ENCODE peak calls at places on chromosomes 7 and 10, in four cellular contexts. J is IMR-90, S is H9, K is H1. O is an unnamed sample.

GRCh38 chr7:130010689-130011412 is 40.3 kb downstream of the ZC3HC1 start:
- DNase-seq in J (peak), S (peak), K (peak), O (peak)

GRCh38 chr10:98419456-98420261 is 4.7 kb upstream of the PYROXD2 start:
- DNase-seq in S (no peak), J (no peak), K (no peak), O (no peak)

GRCh38 chr7:2012044-2012900 is 220.5 kb downstream of the MAD1L1 start:
- DNase-seq in J (no peak), K (no peak), S (no peak), O (no peak)

GRCh38 chr7:29921404-29922010 is 68.1 kb downstream of the SCRN1 start:
- DNase-seq in J (peak), K (peak), S (peak), O (peak)

GRCh38 chr10:78046711-78047269 is 13.1 kb downstream of the RPS24 start:
- DNase-seq in S (no peak), J (no peak), K (no peak), O (no peak)

GRCh38 chr10:67666416-67667043 is 29.5 kb downstream of the CTNNA3 start:
- DNase-seq in S (no peak), K (no peak), J (peak), O (no peak)

GRCh38 chr7:33710608-33711007 is 194.7 kb upstream of the BMPER start:
- DNase-seq in J (peak), K (no peak), S (no peak), O (no peak)

GRCh38 chr7:45469103-45469502 is 105.1 kb upstream of the ADCY1 start:
- DNase-seq in S (no peak), J (no peak), K (no peak), O (no peak)

DNA sequence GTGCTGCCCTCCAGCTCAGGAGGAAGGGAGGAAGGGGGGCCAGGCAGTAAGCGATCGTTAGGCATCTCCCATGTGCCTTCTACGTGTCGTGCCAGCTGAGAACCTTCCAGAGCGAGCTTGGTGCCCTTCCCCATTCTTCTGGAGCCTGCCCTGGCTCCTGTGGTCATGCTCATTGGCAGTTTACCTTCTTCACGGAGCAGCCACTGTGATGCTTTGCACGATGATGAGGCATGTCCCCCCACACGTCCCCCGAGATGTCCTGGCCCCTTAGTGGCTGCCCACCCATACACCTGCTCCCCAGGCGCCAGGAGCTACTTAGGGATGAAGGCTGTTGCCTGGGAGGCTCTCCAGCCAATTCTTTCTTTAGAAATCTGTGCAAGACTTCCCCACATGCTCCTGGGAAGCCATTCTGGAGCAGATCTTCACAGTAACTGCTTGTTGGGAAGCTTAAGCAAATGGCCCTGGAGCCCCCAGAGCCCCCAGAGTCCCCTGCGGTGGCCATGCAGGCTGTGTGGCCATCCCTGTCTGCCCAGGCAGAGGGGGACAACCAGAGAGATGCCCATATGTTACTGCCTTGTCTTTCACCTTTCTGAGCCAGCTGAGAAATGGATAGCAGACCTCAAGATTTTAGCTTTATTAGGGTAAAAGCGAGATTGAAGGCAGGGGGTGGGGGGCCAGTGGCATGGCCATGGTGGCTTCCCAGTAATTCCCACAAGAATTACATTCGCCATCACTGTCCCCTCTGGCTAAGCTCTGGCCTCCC is 199.0 kb downstream of the EBF3 start:
- DNase-seq in K (peak), J (no peak), S (peak), O (no peak)
- H2AK5ac ChIP-seq in K (no peak), J (no peak), S (no peak), O (no peak)

DNA sequence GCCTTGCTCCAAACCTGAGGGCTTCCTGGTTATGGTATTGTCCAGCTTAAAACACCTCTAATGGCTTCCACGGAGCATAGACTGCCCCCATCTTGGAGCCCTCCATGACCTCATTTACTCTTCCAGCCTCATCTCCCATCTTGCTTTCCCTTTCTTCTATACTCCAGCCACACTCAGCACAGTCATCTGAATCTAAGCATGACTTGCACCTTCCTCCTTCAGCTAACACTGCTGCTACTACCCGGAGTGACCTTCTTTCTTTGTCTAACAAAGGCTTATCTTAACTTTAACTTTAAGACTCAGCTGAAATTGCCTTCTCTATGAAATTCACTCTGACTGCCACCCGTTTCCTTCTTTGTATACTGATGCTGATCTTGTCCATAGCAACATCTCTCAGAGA is 135.1 kb downstream of the FAM107B start:
- DNase-seq in K (no peak), S (no peak), J (no peak), O (no peak)
- H3K27ac ChIP-seq in K (no peak), S (no peak), J (no peak), O (no peak)

GRCh38 chr7:5229451-5230271 is 39.6 kb downstream of the WIPI2 start:
- DNase-seq in S (no peak), K (no peak), J (no peak), O (peak)
- H2AK5ac ChIP-seq in S (no peak), K (no peak), J (no peak), O (no peak)

GRCh38 chr7:27198871-27199801 is 755 bp downstream of the HOXA13 start:
- DNase-seq in J (no peak), K (peak), S (peak), O (peak)

GRCh38 chr7:27201231-27202017 is 1.5 kb upstream of the HOXA13 start:
- DNase-seq in K (peak), J (no peak), S (peak), O (no peak)

GRCh38 chr7:27202018-27202740 is 2.3 kb upstream of the HOXA13 start:
- DNase-seq in J (no peak), K (peak), S (no peak), O (no peak)

GRCh38 chr7:27199820-27200760 is at the start of gene HOXA13:
- DNase-seq in J (no peak), S (peak), K (peak), O (no peak)

GRCh38 chr7:27200761-27201230 is 905 bp upstream of the HOXA13 start:
- DNase-seq in J (no peak), S (peak), K (no peak), O (no peak)
- H3K27ac ChIP-seq in J (no peak), S (no peak), K (no peak), O (no peak)